ENCODE peak calls at places on chromosomes 11 and 22, in ten cellular contexts. One of them, this sample, is unnamed.

GRCh38 chr11:19953909-19954308 is 206.4 kb downstream of the DBX1 start:
- DNase-seq in WERI-Rb-1: peak; percentile 53
- DNase-seq in fibroblast of mammary gland: peak; percentile 88
- DNase-seq in kidney: no peak
- DNase-seq in AG09309: peak; percentile 79
- DNase-seq in IMR-90: peak; percentile 91
- DNase-seq in SK-N-SH: no peak
- DNase-seq in neural progenitor cell: peak; percentile 65
- DNase-seq in Caco-2: peak; percentile 51
- DNase-seq in uterus: no peak
- DNase-seq in this sample: no peak

GRCh38 chr11:78586452-78587046 is 11.9 kb upstream of the NARS2 start:
- DNase-seq in WERI-Rb-1: no peak
- DNase-seq in fibroblast of mammary gland: peak; percentile 44
- DNase-seq in kidney: no peak
- DNase-seq in AG09309: no peak
- DNase-seq in IMR-90: peak; percentile 27
- DNase-seq in SK-N-SH: peak; percentile 20
- DNase-seq in neural progenitor cell: no peak
- DNase-seq in Caco-2: no peak
- DNase-seq in uterus: no peak
- DNase-seq in this sample: peak; percentile 18

GRCh38 chr22:35301370-35301874 is 1.7 kb downstream of the TOM1 start:
- DNase-seq in WERI-Rb-1: no peak
- DNase-seq in fibroblast of mammary gland: peak; percentile 99
- DNase-seq in kidney: no peak
- DNase-seq in AG09309: peak; percentile 100
- DNase-seq in IMR-90: peak; percentile 96
- DNase-seq in SK-N-SH: no peak
- DNase-seq in neural progenitor cell: no peak
- DNase-seq in Caco-2: peak; percentile 87
- DNase-seq in uterus: peak; percentile 61
- DNase-seq in this sample: no peak

GRCh38 chr22:47605441-47605840 is 843.0 kb downstream of the TBC1D22A start:
- DNase-seq in WERI-Rb-1: no peak
- DNase-seq in fibroblast of mammary gland: no peak
- DNase-seq in kidney: peak; percentile 29
- DNase-seq in AG09309: no peak
- DNase-seq in IMR-90: no peak
- DNase-seq in SK-N-SH: peak; percentile 62
- DNase-seq in neural progenitor cell: no peak
- DNase-seq in Caco-2: no peak
- DNase-seq in uterus: no peak
- DNase-seq in this sample: peak; percentile 38

GRCh38 chr22:26570126-26570525 is 19.8 kb downstream of the TPST2 start:
- DNase-seq in WERI-Rb-1: no peak
- DNase-seq in fibroblast of mammary gland: no peak
- DNase-seq in kidney: peak; percentile 74
- DNase-seq in AG09309: no peak
- DNase-seq in IMR-90: no peak
- DNase-seq in SK-N-SH: no peak
- DNase-seq in neural progenitor cell: no peak
- DNase-seq in Caco-2: no peak
- DNase-seq in uterus: peak; percentile 23
- DNase-seq in this sample: no peak

GRCh38 chr11:128058580-128059208 is 528.7 kb downstream of the ETS1 start:
- DNase-seq in WERI-Rb-1: no peak
- DNase-seq in fibroblast of mammary gland: no peak
- DNase-seq in kidney: no peak
- DNase-seq in AG09309: no peak
- DNase-seq in IMR-90: no peak
- DNase-seq in SK-N-SH: no peak
- DNase-seq in neural progenitor cell: no peak
- DNase-seq in Caco-2: no peak
- DNase-seq in uterus: no peak
- DNase-seq in this sample: no peak

GRCh38 chr11:77075425-77075905 is 8.7 kb downstream of the CAPN5 start:
- DNase-seq in WERI-Rb-1: no peak
- DNase-seq in fibroblast of mammary gland: no peak
- DNase-seq in kidney: no peak
- DNase-seq in AG09309: no peak
- DNase-seq in IMR-90: no peak
- DNase-seq in SK-N-SH: no peak
- DNase-seq in neural progenitor cell: no peak
- DNase-seq in Caco-2: peak; percentile 58
- DNase-seq in uterus: no peak
- DNase-seq in this sample: no peak

GRCh38 chr11:123430736-123431356 is 777 bp downstream of the GRAMD1B start:
- DNase-seq in WERI-Rb-1: no peak
- DNase-seq in fibroblast of mammary gland: no peak
- DNase-seq in kidney: peak; percentile 88
- DNase-seq in AG09309: no peak
- DNase-seq in IMR-90: peak; percentile 51
- DNase-seq in SK-N-SH: no peak
- DNase-seq in neural progenitor cell: peak; percentile 70
- DNase-seq in Caco-2: no peak
- DNase-seq in uterus: no peak
- DNase-seq in this sample: no peak

GRCh38 chr22:37046589-37046988 is 5.0 kb upstream of the KCTD17 start:
- DNase-seq in WERI-Rb-1: no peak
- DNase-seq in fibroblast of mammary gland: no peak
- DNase-seq in kidney: no peak
- DNase-seq in AG09309: no peak
- DNase-seq in IMR-90: no peak
- DNase-seq in SK-N-SH: no peak
- DNase-seq in neural progenitor cell: no peak
- DNase-seq in Caco-2: no peak
- DNase-seq in uterus: no peak
- DNase-seq in this sample: no peak

GRCh38 chr22:37044634-37045625 is 6.6 kb upstream of the KCTD17 start:
- DNase-seq in WERI-Rb-1: no peak
- DNase-seq in fibroblast of mammary gland: no peak
- DNase-seq in kidney: no peak
- DNase-seq in AG09309: no peak
- DNase-seq in IMR-90: peak; percentile 7
- DNase-seq in SK-N-SH: no peak
- DNase-seq in neural progenitor cell: no peak
- DNase-seq in Caco-2: no peak
- DNase-seq in uterus: no peak
- DNase-seq in this sample: no peak

GRCh38 chr22:37043828-37044538 is 7.6 kb upstream of the KCTD17 start:
- DNase-seq in WERI-Rb-1: peak; percentile 89
- DNase-seq in fibroblast of mammary gland: peak; percentile 30
- DNase-seq in kidney: peak; percentile 85
- DNase-seq in AG09309: no peak
- DNase-seq in IMR-90: peak; percentile 28
- DNase-seq in SK-N-SH: peak; percentile 70
- DNase-seq in neural progenitor cell: peak; percentile 55
- DNase-seq in Caco-2: peak; percentile 88
- DNase-seq in uterus: no peak
- DNase-seq in this sample: peak; percentile 62

GRCh38 chr22:37048133-37048532 is 3.4 kb upstream of the KCTD17 start:
- DNase-seq in WERI-Rb-1: no peak
- DNase-seq in fibroblast of mammary gland: no peak
- DNase-seq in kidney: no peak
- DNase-seq in AG09309: no peak
- DNase-seq in IMR-90: peak; percentile 31
- DNase-seq in SK-N-SH: no peak
- DNase-seq in neural progenitor cell: no peak
- DNase-seq in Caco-2: no peak
- DNase-seq in uterus: no peak
- DNase-seq in this sample: no peak

GRCh38 chr22:37045958-37046357 is 5.6 kb upstream of the KCTD17 start:
- DNase-seq in WERI-Rb-1: no peak
- DNase-seq in fibroblast of mammary gland: peak; percentile 46
- DNase-seq in kidney: no peak
- DNase-seq in AG09309: no peak
- DNase-seq in IMR-90: peak; percentile 62
- DNase-seq in SK-N-SH: peak; percentile 64
- DNase-seq in neural progenitor cell: peak; percentile 50
- DNase-seq in Caco-2: no peak
- DNase-seq in uterus: no peak
- DNase-seq in this sample: no peak
- TF ChIP-seq CTCF in WERI-Rb-1: peak; percentile 76
- TF ChIP-seq CTCF in fibroblast of mammary gland: peak; percentile 63
- TF ChIP-seq CTCF in kidney: peak; percentile 25
- TF ChIP-seq CTCF in AG09309: peak; percentile 74
- TF ChIP-seq CTCF in IMR-90: peak; percentile 75
- TF ChIP-seq CTCF in SK-N-SH: peak; percentile 66
- TF ChIP-seq CTCF in neural progenitor cell: peak; percentile 71
- TF ChIP-seq CTCF in Caco-2: peak; percentile 29
- TF ChIP-seq CTCF in uterus: no peak
- TF ChIP-seq CTCF in this sample: peak; percentile 47

GRCh38 chr11:69645801-69646492 is 5.0 kb downstream of the CCND1 start:
- DNase-seq in WERI-Rb-1: no peak
- DNase-seq in fibroblast of mammary gland: no peak
- DNase-seq in kidney: peak; percentile 60
- DNase-seq in AG09309: no peak
- DNase-seq in IMR-90: no peak
- DNase-seq in SK-N-SH: no peak
- DNase-seq in neural progenitor cell: peak; percentile 81
- DNase-seq in Caco-2: no peak
- DNase-seq in uterus: no peak
- DNase-seq in this sample: no peak

GRCh38 chr11:69642913-69643632 is 2.1 kb downstream of the CCND1 start:
- DNase-seq in WERI-Rb-1: peak; percentile 60
- DNase-seq in fibroblast of mammary gland: peak; percentile 68
- DNase-seq in kidney: peak; percentile 93
- DNase-seq in AG09309: no peak
- DNase-seq in IMR-90: peak; percentile 74
- DNase-seq in SK-N-SH: peak; percentile 84
- DNase-seq in neural progenitor cell: peak; percentile 93
- DNase-seq in Caco-2: peak; percentile 95
- DNase-seq in uterus: peak; percentile 58
- DNase-seq in this sample: no peak

GRCh38 chr11:69643646-69644045 is 2.7 kb downstream of the CCND1 start:
- DNase-seq in WERI-Rb-1: no peak
- DNase-seq in fibroblast of mammary gland: no peak
- DNase-seq in kidney: peak; percentile 70
- DNase-seq in AG09309: no peak
- DNase-seq in IMR-90: no peak
- DNase-seq in SK-N-SH: no peak
- DNase-seq in neural progenitor cell: no peak
- DNase-seq in Caco-2: no peak
- DNase-seq in uterus: no peak
- DNase-seq in this sample: no peak

GRCh38 chr11:69644962-69645675 is 4.2 kb downstream of the CCND1 start:
- DNase-seq in WERI-Rb-1: no peak
- DNase-seq in fibroblast of mammary gland: no peak
- DNase-seq in kidney: peak; percentile 63
- DNase-seq in AG09309: no peak
- DNase-seq in IMR-90: no peak
- DNase-seq in SK-N-SH: peak; percentile 66
- DNase-seq in neural progenitor cell: no peak
- DNase-seq in Caco-2: peak; percentile 38
- DNase-seq in uterus: no peak
- DNase-seq in this sample: no peak

GRCh38 chr11:69644071-69644961 is 3.4 kb downstream of the CCND1 start:
- DNase-seq in WERI-Rb-1: peak; percentile 90
- DNase-seq in fibroblast of mammary gland: peak; percentile 87
- DNase-seq in kidney: peak; percentile 94
- DNase-seq in AG09309: peak; percentile 55
- DNase-seq in IMR-90: peak; percentile 92
- DNase-seq in SK-N-SH: peak; percentile 72
- DNase-seq in neural progenitor cell: no peak
- DNase-seq in Caco-2: peak; percentile 51
- DNase-seq in uterus: no peak
- DNase-seq in this sample: peak; percentile 87
- H3K4me3 ChIP-seq in WERI-Rb-1: peak overlapping the region; percentile 62
- H3K4me3 ChIP-seq in fibroblast of mammary gland: peak overlapping the region; percentile 99
- H3K4me3 ChIP-seq in kidney: no peak overlapping the region
- H3K4me3 ChIP-seq in AG09309: peak overlapping the region; percentile 73
- H3K4me3 ChIP-seq in IMR-90: peak overlapping the region; percentile 98
- H3K4me3 ChIP-seq in SK-N-SH: peak overlapping the region; percentile 96
- H3K4me3 ChIP-seq in neural progenitor cell: no peak overlapping the region
- H3K4me3 ChIP-seq in Caco-2: no peak overlapping the region
- H3K4me3 ChIP-seq in uterus: no peak overlapping the region
- H3K4me3 ChIP-seq in this sample: peak overlapping the region; percentile 100

DNA sequence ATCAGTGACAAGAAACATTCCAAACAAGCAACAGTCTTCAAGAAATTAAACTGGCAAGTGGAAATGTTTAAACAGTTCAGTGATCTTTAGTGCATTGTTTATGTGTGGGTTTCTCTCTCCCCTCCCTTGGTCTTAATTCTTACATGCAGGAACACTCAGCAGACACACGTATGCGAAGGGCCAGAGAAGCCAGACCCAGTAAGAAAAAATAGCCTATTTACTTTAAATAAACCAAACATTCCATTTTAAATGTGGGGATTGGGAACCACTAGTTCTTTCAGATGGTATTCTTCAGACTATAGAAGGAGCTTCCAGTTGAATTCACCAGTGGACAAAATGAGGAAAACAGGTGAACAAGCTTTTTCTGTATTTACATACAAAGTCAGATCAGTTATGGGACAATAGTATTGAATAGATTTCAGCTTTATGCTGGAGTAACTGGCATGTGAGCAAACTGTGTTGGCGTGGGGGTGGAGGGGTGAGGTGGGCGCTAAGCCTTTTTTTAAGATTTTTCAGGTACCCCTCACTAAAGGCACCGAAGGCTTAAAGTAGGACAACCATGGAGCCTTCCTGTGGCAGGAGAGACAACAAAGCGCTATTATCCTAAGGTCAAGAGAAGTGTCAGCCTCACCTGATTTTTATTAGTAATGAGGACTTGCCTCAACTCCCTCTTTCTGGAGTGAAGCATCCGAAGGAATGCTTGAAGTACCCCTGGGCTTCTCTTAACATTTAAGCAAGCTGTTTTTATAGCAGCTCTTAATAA is 6.0 kb downstream of the MALAT1 start:
- DNase-seq in WERI-Rb-1: no peak
- DNase-seq in fibroblast of mammary gland: peak; percentile 47
- DNase-seq in kidney: no peak
- DNase-seq in AG09309: no peak
- DNase-seq in IMR-90: peak; percentile 46
- DNase-seq in SK-N-SH: no peak
- DNase-seq in neural progenitor cell: no peak
- DNase-seq in Caco-2: no peak
- DNase-seq in uterus: no peak
- DNase-seq in this sample: no peak
- TF ChIP-seq CTCF in WERI-Rb-1: no peak
- TF ChIP-seq CTCF in fibroblast of mammary gland: no peak
- TF ChIP-seq CTCF in kidney: no peak
- TF ChIP-seq CTCF in AG09309: no peak
- TF ChIP-seq CTCF in IMR-90: no peak
- TF ChIP-seq CTCF in SK-N-SH: no peak
- TF ChIP-seq CTCF in neural progenitor cell: no peak
- TF ChIP-seq CTCF in Caco-2: no peak
- TF ChIP-seq CTCF in uterus: no peak
- TF ChIP-seq CTCF in this sample: no peak

GRCh38 chr11:116868066-116868465 is 30.6 kb upstream of the APOA1 start:
- DNase-seq in WERI-Rb-1: no peak
- DNase-seq in fibroblast of mammary gland: no peak
- DNase-seq in kidney: no peak
- DNase-seq in AG09309: no peak
- DNase-seq in IMR-90: no peak
- DNase-seq in SK-N-SH: no peak
- DNase-seq in neural progenitor cell: no peak
- DNase-seq in Caco-2: no peak
- DNase-seq in uterus: no peak
- DNase-seq in this sample: no peak

GRCh38 chr11:116865696-116866095 is 28.3 kb upstream of the APOA1 start:
- DNase-seq in WERI-Rb-1: no peak
- DNase-seq in fibroblast of mammary gland: no peak
- DNase-seq in kidney: no peak
- DNase-seq in AG09309: peak; percentile 89
- DNase-seq in IMR-90: peak; percentile 37
- DNase-seq in SK-N-SH: no peak
- DNase-seq in neural progenitor cell: no peak
- DNase-seq in Caco-2: no peak
- DNase-seq in uterus: no peak
- DNase-seq in this sample: no peak

GRCh38 chr11:116867619-116868018 is 30.2 kb upstream of the APOA1 start:
- DNase-seq in WERI-Rb-1: no peak
- DNase-seq in fibroblast of mammary gland: no peak
- DNase-seq in kidney: no peak
- DNase-seq in AG09309: no peak
- DNase-seq in IMR-90: no peak
- DNase-seq in SK-N-SH: no peak
- DNase-seq in neural progenitor cell: no peak
- DNase-seq in Caco-2: no peak
- DNase-seq in uterus: no peak
- DNase-seq in this sample: no peak

GRCh38 chr11:116864531-116864930 is 27.1 kb upstream of the APOA1 start:
- DNase-seq in WERI-Rb-1: no peak
- DNase-seq in fibroblast of mammary gland: no peak
- DNase-seq in kidney: no peak
- DNase-seq in AG09309: no peak
- DNase-seq in IMR-90: peak; percentile 48
- DNase-seq in SK-N-SH: no peak
- DNase-seq in neural progenitor cell: no peak
- DNase-seq in Caco-2: no peak
- DNase-seq in uterus: no peak
- DNase-seq in this sample: no peak

DNA sequence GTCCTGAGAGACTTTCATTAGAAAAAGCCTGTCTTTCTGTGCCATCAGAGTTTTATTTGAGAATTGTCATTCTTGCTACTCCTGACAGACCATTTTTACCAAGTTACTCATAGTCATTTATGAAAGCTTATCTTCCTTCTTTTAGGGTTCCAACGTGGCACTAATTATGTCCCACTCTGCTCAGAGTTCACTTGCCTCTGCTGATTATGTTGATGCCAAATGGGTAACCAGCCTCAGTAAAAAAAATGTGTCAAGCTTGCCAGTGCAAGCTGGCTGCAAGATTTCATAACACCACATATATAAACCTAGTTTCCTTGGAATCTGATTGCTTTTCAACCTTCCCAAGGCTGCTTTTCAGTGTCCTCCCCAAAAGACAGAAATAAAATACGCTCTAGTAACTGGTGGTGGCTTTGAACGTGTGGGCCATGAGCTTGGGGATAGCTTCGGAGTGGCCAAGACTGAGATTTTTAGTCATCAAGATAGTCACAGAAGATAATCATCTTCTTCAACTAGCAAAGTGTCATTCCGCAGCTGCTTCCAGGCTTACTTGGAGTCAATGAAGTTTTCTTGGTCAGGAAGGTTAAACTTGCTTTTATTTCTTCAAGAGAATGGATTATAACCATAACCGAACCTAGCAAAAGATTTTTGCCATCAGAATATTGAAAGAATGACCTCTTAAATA is 29.5 kb upstream of the APOA1 start:
- DNase-seq in WERI-Rb-1: no peak
- DNase-seq in fibroblast of mammary gland: no peak
- DNase-seq in kidney: no peak
- DNase-seq in AG09309: no peak
- DNase-seq in IMR-90: no peak
- DNase-seq in SK-N-SH: no peak
- DNase-seq in neural progenitor cell: no peak
- DNase-seq in Caco-2: no peak
- DNase-seq in uterus: no peak
- DNase-seq in this sample: no peak
- H3K4me3 ChIP-seq in WERI-Rb-1: no peak overlapping the region
- H3K4me3 ChIP-seq in fibroblast of mammary gland: no peak overlapping the region
- H3K4me3 ChIP-seq in kidney: no peak overlapping the region
- H3K4me3 ChIP-seq in AG09309: no peak overlapping the region
- H3K4me3 ChIP-seq in IMR-90: no peak overlapping the region
- H3K4me3 ChIP-seq in SK-N-SH: no peak overlapping the region
- H3K4me3 ChIP-seq in neural progenitor cell: no peak overlapping the region
- H3K4me3 ChIP-seq in Caco-2: no peak overlapping the region
- H3K4me3 ChIP-seq in uterus: no peak overlapping the region
- H3K4me3 ChIP-seq in this sample: no peak overlapping the region

This sample was measured in LNCaP clone FGC.